ENCODE peak calls at places on chromosomes 1 and 21, in five cellular contexts. U is neural crest cell, Y is mucosa of descending colon, P is MCF 10A, T is HFFc6. A is an unnamed sample.

GRCh38 chr21:16634522-16634914 is 878.3 kb upstream of the CXADR start:
- DNase-seq in Y (no peak), U (no peak), P (no peak), T (no peak), A (peak)

GRCh38 chr1:161763522-161764098 is 2.5 kb upstream of the ATF6 start:
- DNase-seq in P (peak), Y (no peak), T (no peak), U (no peak), A (peak)

GRCh38 chr1:226875641-226876295 is 5.4 kb downstream of the PSEN2 start:
- DNase-seq in U (no peak), P (peak), T (no peak), Y (peak), A (peak)

GRCh38 chr1:29271724-29272123 is 35.4 kb downstream of the PTPRU start:
- DNase-seq in U (no peak), P (peak), Y (peak), T (peak), A (no peak)

GRCh38 chr1:234427950-234428646 is 50.9 kb downstream of the TARBP1 start:
- DNase-seq in P (no peak), T (no peak), U (no peak), Y (no peak), A (no peak)

GRCh38 chr1:34740161-34740875 is 14.5 kb upstream of the GJB5 start:
- DNase-seq in P (no peak), T (no peak), U (peak), Y (no peak), A (no peak)

GRCh38 chr1:209860293-209860881 is 32.6 kb downstream of the UTP25 start:
- DNase-seq in Y (peak), U (peak), P (peak), T (peak), A (peak)

GRCh38 chr21:32329331-32329730 is 30.7 kb downstream of the MRAP start:
- DNase-seq in P (no peak), Y (no peak), T (no peak), U (no peak), A (no peak)

GRCh38 chr1:25927541-25928265 is 21.5 kb upstream of the STMN1 start:
- DNase-seq in P (no peak), T (no peak), Y (no peak), U (peak), A (no peak)

GRCh38 chr1:236686815-236687160 is 489 bp downstream of the ACTN2 start:
- DNase-seq in P (no peak), T (no peak), U (no peak), Y (no peak), A (no peak)

GRCh38 chr1:225514671-225515081 is 86.8 kb upstream of the LBR start:
- DNase-seq in T (no peak), P (no peak), Y (no peak), U (no peak), A (no peak)

GRCh38 chr1:225520587-225521227 is 92.9 kb upstream of the LBR start:
- DNase-seq in T (no peak), Y (no peak), U (no peak), P (no peak), A (no peak)

GRCh38 chr1:225517221-225517620 is 89.4 kb upstream of the LBR start:
- DNase-seq in P (no peak), U (no peak), Y (no peak), T (no peak), A (no peak)

GRCh38 chr1:225519166-225519863 is 91.5 kb upstream of the LBR start:
- DNase-seq in U (no peak), Y (no peak), T (peak), P (no peak), A (no peak)

GRCh38 chr1:225517697-225518096 is 89.9 kb upstream of the LBR start:
- DNase-seq in P (no peak), Y (no peak), U (no peak), T (no peak), A (no peak)
- TF ChIP-seq CTCF in P (no peak), Y (no peak), U (no peak), T (no peak), A (peak)

DNA sequence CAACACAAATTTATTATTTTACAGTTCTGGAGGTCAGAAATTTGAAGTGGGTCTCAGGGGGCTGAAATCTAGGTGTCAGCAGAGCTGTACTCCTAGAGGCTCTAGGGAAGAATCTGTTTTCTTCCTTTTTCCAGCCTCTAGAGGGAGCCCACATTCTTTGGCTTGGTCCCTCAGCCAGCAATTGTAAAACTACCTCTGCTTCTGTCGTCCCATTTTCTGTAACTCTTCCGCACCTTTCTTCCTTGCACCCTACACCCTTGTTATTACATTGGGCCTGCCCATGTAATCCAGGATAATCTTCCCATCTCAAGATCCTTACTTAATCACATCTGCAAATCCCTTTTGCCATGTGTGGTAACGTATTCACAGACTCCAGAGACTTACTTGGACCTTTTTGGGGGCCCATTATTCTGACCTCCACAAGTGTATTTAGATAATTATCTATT is 24.8 kb upstream of the THEM4 start:
- DNase-seq in Y (no peak), P (peak), T (peak), U (peak), A (peak)
- TF ChIP-seq CTCF in Y (peak), P (peak), T (peak), U (peak), A (peak)

GRCh38 chr1:52614671-52615070 is 12.5 kb downstream of the GPX7 start:
- DNase-seq in U (no peak), Y (no peak), P (no peak), T (no peak), A (no peak)
- TF ChIP-seq CTCF in U (no peak), Y (no peak), P (no peak), T (no peak), A (no peak)

GRCh38 chr1:190436615-190437014 is 41.0 kb downstream of the BRINP3 start:
- DNase-seq in U (no peak), T (no peak), P (peak), Y (no peak), A (peak)
- TF ChIP-seq CTCF in U (peak), T (peak), P (peak), Y (no peak), A (peak)

DNA sequence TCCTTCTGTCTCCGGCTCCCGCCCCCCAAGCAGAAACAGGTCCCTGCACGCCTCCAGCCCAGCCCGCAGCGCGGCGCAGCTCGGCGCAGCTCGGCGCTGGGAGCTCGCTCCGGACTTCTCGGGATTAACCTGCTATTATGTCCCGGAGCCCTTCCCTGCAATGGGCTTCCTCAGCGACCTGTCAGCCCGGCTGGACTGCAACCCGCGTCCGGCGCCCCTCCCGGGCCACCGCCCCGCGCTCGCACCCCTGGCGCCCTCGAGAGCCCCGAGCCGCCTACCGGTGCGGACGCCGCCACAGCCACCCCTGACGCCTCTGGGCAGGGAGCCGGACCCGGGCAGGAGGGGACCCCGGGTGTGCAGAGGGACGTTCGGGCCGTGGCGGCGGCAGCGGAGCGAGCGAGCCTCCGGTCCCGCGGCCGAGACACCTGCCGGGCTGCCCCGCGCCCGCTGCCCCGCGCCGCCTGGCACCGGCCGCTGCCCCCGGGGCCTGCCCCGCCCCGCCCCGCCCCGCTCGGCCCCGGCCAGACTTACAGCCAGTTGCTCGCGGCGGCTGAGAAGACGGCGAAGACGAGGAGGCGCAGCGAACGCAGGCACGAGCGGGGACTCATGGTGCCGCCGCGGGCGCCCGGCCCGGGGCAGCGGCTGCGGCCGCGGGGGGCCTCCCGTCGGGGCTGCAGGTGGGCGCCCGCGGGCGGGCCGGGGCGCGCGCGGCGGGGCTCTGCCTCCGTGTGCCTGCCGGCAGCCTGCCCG is 407 bp downstream of the WNT4 start:
- DNase-seq in U (no peak), Y (no peak), P (peak), T (no peak), A (no peak)
- TF ChIP-seq CTCF in U (peak), Y (no peak), P (peak), T (no peak), A (peak)

DNA sequence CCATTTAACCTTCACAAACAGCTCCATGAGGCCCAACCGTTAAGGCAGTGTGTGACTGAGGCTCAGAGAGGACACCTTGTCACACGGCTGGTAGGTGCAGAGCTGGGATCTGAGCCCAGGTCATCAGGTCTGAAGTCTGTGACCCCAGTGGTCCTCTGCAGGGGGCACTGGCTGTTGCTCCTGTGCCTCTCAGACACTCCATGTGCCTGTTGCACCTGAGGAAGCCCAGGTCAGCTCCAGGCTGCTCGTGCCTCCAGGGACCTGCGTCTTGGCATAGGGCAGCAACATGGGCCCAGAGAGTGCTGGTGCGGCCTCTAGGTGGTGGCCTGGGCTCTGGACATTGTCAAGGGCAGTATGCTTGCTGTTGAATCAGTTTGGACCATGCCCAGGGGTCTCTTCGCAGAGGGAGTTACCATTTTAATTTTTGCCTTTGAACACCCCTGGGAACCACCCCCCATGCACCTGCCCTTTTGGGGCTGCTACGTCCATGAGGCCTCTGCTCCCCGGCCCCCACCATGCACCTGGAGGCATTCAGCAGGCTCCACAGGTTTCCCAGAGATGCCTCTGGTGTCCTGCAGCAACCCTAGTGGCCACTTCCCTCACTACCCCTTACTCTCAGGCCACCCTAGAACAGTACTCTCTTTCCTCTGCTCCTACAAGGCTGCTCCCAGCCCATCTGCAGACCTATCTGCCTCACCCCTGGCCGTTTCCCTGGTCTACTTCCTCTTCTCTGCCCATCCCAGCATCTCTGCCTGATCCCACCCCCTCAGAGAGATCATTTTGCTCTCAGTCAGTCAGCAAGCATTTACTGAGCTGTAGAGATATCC is 25.2 kb upstream of the EPS8L3 start:
- DNase-seq in P (no peak), U (no peak), Y (peak), T (no peak), A (no peak)
- TF ChIP-seq CTCF in P (no peak), U (peak), Y (no peak), T (peak), A (peak)

DNA sequence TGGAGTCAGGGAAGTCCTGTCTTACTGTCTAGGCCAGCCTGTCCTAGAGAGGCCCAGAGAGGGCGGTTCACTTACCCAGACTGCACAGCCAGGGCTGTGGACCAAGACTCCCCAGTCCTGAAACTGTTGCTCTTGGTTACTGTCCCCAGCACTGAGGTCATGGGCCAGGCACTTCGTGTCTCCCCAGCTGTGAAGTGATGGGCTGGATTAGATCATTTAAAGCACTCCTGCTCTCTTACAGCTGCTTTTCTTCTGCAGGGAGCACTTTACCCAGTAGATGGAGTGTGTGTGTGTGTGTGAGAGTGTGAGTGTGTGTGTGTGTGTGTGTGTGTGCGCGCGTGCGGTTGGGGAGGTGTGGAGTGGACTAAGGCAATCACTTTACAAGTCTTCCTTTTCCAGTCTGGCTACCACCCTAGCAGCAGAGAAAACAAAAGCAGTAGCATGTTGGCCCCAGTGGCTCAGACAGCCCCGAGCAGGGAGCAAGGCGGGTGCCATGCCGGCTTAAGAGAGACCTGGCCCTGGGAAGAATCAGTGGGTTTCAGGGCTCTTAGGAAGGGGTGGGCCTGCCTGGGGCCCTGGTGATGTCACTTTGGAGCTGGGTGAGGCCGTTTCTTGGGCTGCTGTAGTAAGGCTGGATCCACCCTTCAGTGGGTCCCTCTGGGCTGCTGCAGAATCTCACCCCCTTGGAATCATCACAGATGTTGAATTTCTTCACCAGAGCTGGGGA is 2.4 kb downstream of the SPSB1 start:
- DNase-seq in Y (no peak), U (no peak), P (no peak), T (peak), A (peak)
- TF ChIP-seq CTCF in Y (no peak), U (no peak), P (no peak), T (peak), A (peak)